ENCODE peak calls at places on chromosomes 11 and 22, in four cellular contexts. L is HS-5; K is GM12891; D is Jurkat, Clone E6-1. B is an unnamed sample.

GRCh38 chr11:84543367-84544159 is 1083.6 kb downstream of the DLG2 start:
- DNase-seq in L (no peak), K (no peak), D (no peak), B (no peak)

GRCh38 chr22:44882226-44882905 is 127.4 kb downstream of the PHF21B start:
- DNase-seq in L (no peak), K (no peak), D (no peak), B (no peak)

GRCh38 chr11:18650859-18651557 is 16.9 kb upstream of the SPTY2D1 start:
- DNase-seq in L (no peak), K (peak; percentile 28), D (peak; percentile 87), B (no peak)

GRCh38 chr11:112795142-112795815 is 165.9 kb upstream of the NCAM1 start:
- DNase-seq in L (no peak), K (no peak), D (peak; percentile 48), B (no peak)

GRCh38 chr11:116506446-116506845 is 266.3 kb downstream of the BUD13 start:
- DNase-seq in L (no peak), K (no peak), D (no peak), B (no peak)

GRCh38 chr11:94325681-94326080 is 21.3 kb downstream of the IZUMO1R start:
- DNase-seq in L (no peak), K (peak; percentile 44), D (peak; percentile 51), B (no peak)

GRCh38 chr22:46649176-46650077 is 29.2 kb downstream of the GRAMD4 start:
- DNase-seq in L (no peak), K (no peak), D (no peak), B (no peak)

GRCh38 chr22:49721211-49721763 is 106.4 kb downstream of the BRD1 start:
- DNase-seq in L (no peak), K (no peak), D (no peak), B (no peak)

GRCh38 chr22:50581950-50582561 is 593 bp downstream of the CHKB start:
- DNase-seq in L (no peak), K (no peak), D (no peak), B (peak; percentile 52)

GRCh38 chr22:39289445-39290247 is 29.8 kb downstream of the RPL3 start:
- DNase-seq in L (no peak), K (no peak), D (no peak), B (no peak)

GRCh38 chr22:45911601-45912271 is 65.2 kb downstream of the WNT7B start:
- DNase-seq in L (no peak), K (no peak), D (no peak), B (no peak)

GRCh38 chr11:66976048-66976467 is 954 bp downstream of the C11orf86 start:
- DNase-seq in L (no peak), K (peak; percentile 48), D (no peak), B (no peak)

GRCh38 chr11:95147364-95147905 is 57.8 kb downstream of the ENDOD1 start:
- DNase-seq in L (peak; percentile 75), K (no peak), D (no peak), B (no peak)

GRCh38 chr11:2789791-2790580 is 90.2 kb upstream of the KCNQ1OT1 start:
- DNase-seq in L (no peak), K (no peak), D (no peak), B (no peak)

GRCh38 chr11:96704847-96705246 is 315.0 kb downstream of the JRKL start:
- DNase-seq in L (no peak), K (no peak), D (no peak), B (no peak)

GRCh38 chr11:44564653-44565007 is 833 bp upstream of the CD82 start:
- DNase-seq in L (peak; percentile 79), K (no peak), D (no peak), B (no peak)

GRCh38 chr11:106888386-106888785 is 129.9 kb downstream of the GUCY1A2 start:
- DNase-seq in L (no peak), K (no peak), D (no peak), B (no peak)

GRCh38 chr11:121163658-121164308 is 62.7 kb downstream of the TECTA start:
- DNase-seq in L (no peak), K (no peak), D (no peak), B (no peak)